ENCODE peak calls at places on chromosomes 6 and 20, in ten cellular contexts. F, M, K, P, L, V, U, B, I and W are unnamed samples.

GRCh38 chr6:37170273-37171140 is 555 bp downstream of the PIM1 start:
- DNase-seq in F (peak), M (peak), K (no peak), L (peak), V (no peak), I (peak), B (peak), P (peak), U (peak), W (peak)

GRCh38 chr20:61896058-61896961 is 169.4 kb downstream of the TAF4 start:
- DNase-seq in F (peak), M (no peak), B (peak), K (no peak), U (no peak), P (peak), V (no peak), L (peak), I (peak), W (peak)

GRCh38 chr6:140253096-140253495 is 878.6 kb upstream of the CITED2 start:
- DNase-seq in P (no peak), B (peak), U (no peak), V (no peak), I (no peak), K (no peak), M (no peak), L (peak), F (peak), W (no peak)

GRCh38 chr6:55963301-55963700 is 87.9 kb upstream of the BMP5 start:
- DNase-seq in M (no peak), P (peak), B (no peak), V (no peak), I (no peak), L (peak), K (no peak), U (no peak), F (peak), W (no peak)

GRCh38 chr6:2945069-2945452 is 26.3 kb downstream of the SERPINB6 start:
- DNase-seq in F (no peak), I (no peak), B (no peak), L (no peak), U (no peak), P (no peak), M (no peak), K (no peak), V (no peak), W (no peak)

GRCh38 chr6:121006024-121006423 is 328.3 kb downstream of the TBC1D32 start:
- DNase-seq in V (no peak), B (no peak), P (no peak), F (no peak), I (no peak), K (no peak), M (no peak), L (no peak), U (no peak), W (no peak)

GRCh38 chr6:55040102-55040848 is 134.0 kb upstream of the HCRTR2 start:
- DNase-seq in K (peak), I (no peak), B (peak), V (no peak), L (peak), P (no peak), M (no peak), U (no peak), F (peak), W (no peak)

GRCh38 chr6:56842602-56843475 is 112.1 kb upstream of the BEND6 start:
- DNase-seq in M (peak), K (no peak), B (peak), F (peak), V (no peak), I (no peak), P (peak), L (peak), U (no peak), W (peak)

GRCh38 chr6:84575264-84575663 is 189.1 kb downstream of the TBX18 start:
- DNase-seq in F (peak), U (no peak), K (no peak), B (no peak), P (no peak), I (no peak), M (no peak), L (peak), V (no peak), W (no peak)

GRCh38 chr20:40203032-40203431 is 486.0 kb downstream of the MAFB start:
- DNase-seq in B (no peak), I (no peak), U (no peak), V (no peak), F (no peak), M (no peak), L (no peak), K (no peak), P (no peak), W (no peak)

GRCh38 chr6:69791065-69791471 is 5.7 kb downstream of the LMBRD1 start:
- DNase-seq in U (no peak), F (no peak), P (no peak), L (peak), M (no peak), K (no peak), V (no peak), I (no peak), B (peak), W (no peak)

GRCh38 chr6:43856005-43856765 is 86.2 kb downstream of the VEGFA start:
- DNase-seq in I (peak), V (no peak), M (no peak), K (no peak), U (no peak), L (peak), B (peak), F (peak), P (no peak), W (no peak)

GRCh38 chr20:48445827-48446226 is 382.0 kb downstream of the PREX1 start:
- DNase-seq in B (no peak), I (no peak), F (no peak), P (no peak), L (no peak), V (no peak), K (no peak), M (no peak), U (no peak), W (no peak)

GRCh38 chr6:26029857-26030653 is 57.2 kb upstream of the HFE start:
- DNase-seq in F (no peak), P (no peak), L (no peak), K (no peak), B (no peak), V (no peak), I (no peak), M (no peak), U (no peak), W (no peak)

GRCh38 chr6:15312500-15312899 is 66.6 kb downstream of the JARID2 start:
- DNase-seq in K (no peak), L (peak), U (no peak), I (no peak), V (no peak), M (no peak), F (peak), B (peak), P (no peak), W (no peak)

GRCh38 chr20:25632940-25633790 is 9.4 kb upstream of the NANP start:
- DNase-seq in U (no peak), L (peak), K (no peak), I (no peak), M (no peak), F (no peak), V (no peak), P (no peak), B (peak), W (no peak)

GRCh38 chr6:79810153-79810806 is 137.1 kb downstream of the ELOVL4 start:
- DNase-seq in U (no peak), B (no peak), M (no peak), V (no peak), F (no peak), L (no peak), P (peak), I (no peak), K (no peak), W (peak)

GRCh38 chr20:51797357-51798025 is 4.8 kb downstream of the SALL4 start:
- DNase-seq in P (no peak), I (no peak), K (no peak), M (no peak), V (no peak), U (no peak), F (no peak), B (peak), L (no peak), W (no peak)

GRCh38 chr6:128882991-128883571 is at the start of gene LAMA2:
- DNase-seq in V (peak), F (peak), P (peak), I (peak), L (peak), K (peak), B (peak), M (peak), U (peak), W (peak)

GRCh38 chr6:169428532-169428931 is 174.9 kb upstream of the THBS2 start:
- DNase-seq in U (no peak), I (no peak), K (no peak), M (peak), F (peak), P (no peak), V (no peak), L (no peak), B (no peak), W (no peak)

GRCh38 chr20:48467622-48468021 is 360.2 kb downstream of the PREX1 start:
- DNase-seq in L (no peak), P (no peak), U (no peak), B (no peak), M (no peak), V (no peak), K (no peak), I (no peak), F (no peak), W (no peak)

GRCh38 chr20:4329232-4329631 is 313.9 kb upstream of the RNF24 start:
- DNase-seq in I (no peak), P (no peak), K (no peak), L (no peak), B (no peak), U (no peak), V (no peak), F (no peak), M (no peak), W (no peak)

GRCh38 chr6:165661416-165662001 is 1.5 kb downstream of the PDE10A start:
- DNase-seq in V (no peak), F (peak), L (no peak), K (no peak), M (no peak), I (no peak), U (no peak), B (peak), P (peak), W (peak)

GRCh38 chr6:163750436-163751031 is 336.0 kb downstream of the QKI start:
- DNase-seq in M (no peak), K (no peak), U (no peak), F (no peak), P (no peak), L (peak), B (no peak), V (no peak), I (no peak), W (no peak)

GRCh38 chr6:157774153-157775135 is 48.6 kb upstream of the SNX9 start:
- DNase-seq in I (no peak), F (peak), P (peak), M (peak), K (no peak), L (no peak), B (no peak), U (no peak), V (no peak), W (no peak)

GRCh38 chr6:96939019-96939805 is 14.7 kb downstream of the KLHL32 start:
- DNase-seq in V (no peak), I (no peak), L (peak), B (peak), K (no peak), U (no peak), M (no peak), F (peak), P (no peak), W (no peak)

GRCh38 chr6:152271681-152272464 is 365.3 kb downstream of the SYNE1 start:
- DNase-seq in V (no peak), F (peak), I (no peak), K (no peak), L (peak), P (no peak), U (no peak), B (peak), M (peak), W (no peak)

GRCh38 chr6:148203970-148204369 is 138.7 kb upstream of the SASH1 start:
- DNase-seq in F (peak), V (no peak), K (peak), U (no peak), M (no peak), P (no peak), I (no peak), B (peak), L (no peak), W (no peak)

GRCh38 chr6:148203281-148203925 is 139.2 kb upstream of the SASH1 start:
- DNase-seq in M (no peak), V (no peak), B (peak), P (no peak), U (no peak), I (no peak), L (no peak), F (peak), K (peak), W (no peak)

GRCh38 chr6:148211777-148212324 is 130.8 kb upstream of the SASH1 start:
- DNase-seq in M (no peak), K (no peak), P (no peak), F (no peak), L (no peak), U (no peak), V (no peak), B (no peak), I (no peak), W (no peak)

GRCh38 chr6:148212366-148212765 is 130.3 kb upstream of the SASH1 start:
- DNase-seq in I (no peak), L (no peak), M (no peak), P (no peak), U (no peak), V (no peak), F (no peak), B (no peak), K (no peak), W (no peak)

DNA sequence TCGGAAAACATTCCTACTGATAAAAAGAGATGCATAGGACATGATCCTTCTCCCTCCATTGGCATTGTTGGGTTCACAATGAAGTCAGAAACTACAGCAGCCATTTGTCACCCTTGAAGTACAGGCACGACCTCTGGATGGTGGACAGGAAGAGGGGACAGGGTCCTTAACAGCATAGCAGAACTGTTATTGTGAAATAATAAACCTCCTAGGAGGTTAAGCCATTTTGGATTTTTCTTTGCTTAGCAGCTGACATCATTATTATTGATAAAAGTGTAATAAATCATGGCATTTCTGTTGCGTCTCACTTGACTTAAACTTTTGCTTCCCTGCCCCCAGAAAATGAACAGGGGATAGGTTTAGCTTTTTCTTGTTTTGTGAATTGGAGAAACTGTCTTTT is 134.3 kb upstream of the SASH1 start:
- DNase-seq in F (no peak), B (no peak), P (no peak), V (no peak), K (no peak), U (no peak), M (no peak), L (no peak), I (no peak), W (no peak)
- TF ChIP-seq CTCF in F (no peak), B (no peak), P (no peak), V (no peak), K (no peak), U (no peak), M (no peak), L (no peak), I (no peak), W (no peak)

DNA sequence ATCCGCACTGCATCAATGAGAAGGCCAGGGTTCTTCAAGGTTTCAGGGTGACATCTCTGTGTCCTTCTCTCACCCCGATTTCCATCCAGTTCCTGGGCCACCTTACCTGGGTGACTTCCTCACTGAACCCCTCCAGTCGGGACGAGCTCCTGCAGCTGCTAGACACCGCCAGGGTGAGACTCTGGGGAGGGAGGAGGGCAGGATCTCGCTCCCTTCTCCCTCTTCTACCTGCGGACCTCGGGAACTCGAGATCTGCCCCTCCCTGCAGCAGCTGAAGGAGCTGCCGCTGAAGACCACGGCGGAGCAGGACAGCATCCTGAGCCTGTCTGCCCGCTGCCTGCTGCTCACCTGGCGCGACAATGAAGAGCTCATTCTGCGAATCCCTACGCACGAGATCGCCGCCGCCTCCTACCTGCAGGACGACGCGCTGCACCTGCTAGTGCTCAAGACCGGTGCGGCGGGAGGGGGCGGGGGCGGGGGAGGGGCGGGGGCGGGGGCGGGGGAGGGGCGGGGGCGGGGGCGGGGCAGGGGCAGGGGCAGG is 7.5 kb downstream of the CCM2L start:
- DNase-seq in P (peak), I (peak), M (no peak), U (peak), V (no peak), B (no peak), F (no peak), L (peak), K (no peak), W (no peak)
- TF ChIP-seq CTCF in P (peak), I (peak), M (no peak), U (no peak), V (no peak), B (no peak), F (no peak), L (peak), K (no peak), W (peak)

GRCh38 chr6:5113096-5113495 is 28.0 kb downstream of the PPP1R3G start:
- DNase-seq in M (no peak), F (no peak), V (no peak), L (no peak), P (no peak), U (no peak), B (no peak), K (no peak), I (no peak), W (no peak)

GRCh38 chr6:5116243-5116991 is 31.3 kb downstream of the PPP1R3G start:
- DNase-seq in P (no peak), L (no peak), M (no peak), V (no peak), U (no peak), F (no peak), K (no peak), B (peak), I (no peak), W (no peak)

GRCh38 chr6:5111626-5112025 is 26.5 kb downstream of the PPP1R3G start:
- DNase-seq in B (no peak), K (no peak), F (no peak), M (no peak), U (no peak), I (no peak), P (no peak), L (no peak), V (no peak), W (no peak)

GRCh38 chr6:5112065-5112799 is 27.1 kb downstream of the PPP1R3G start:
- DNase-seq in U (no peak), V (no peak), K (no peak), F (peak), B (peak), M (no peak), L (peak), I (no peak), P (no peak), W (no peak)

GRCh38 chr6:5115168-5115567 is 30.0 kb downstream of the PPP1R3G start:
- DNase-seq in V (no peak), K (no peak), M (no peak), B (peak), F (peak), L (no peak), U (no peak), I (no peak), P (no peak), W (no peak)
- TF ChIP-seq CTCF in V (no peak), K (peak), M (no peak), B (peak), F (peak), L (peak), U (no peak), I (no peak), P (no peak), W (peak)

DNA sequence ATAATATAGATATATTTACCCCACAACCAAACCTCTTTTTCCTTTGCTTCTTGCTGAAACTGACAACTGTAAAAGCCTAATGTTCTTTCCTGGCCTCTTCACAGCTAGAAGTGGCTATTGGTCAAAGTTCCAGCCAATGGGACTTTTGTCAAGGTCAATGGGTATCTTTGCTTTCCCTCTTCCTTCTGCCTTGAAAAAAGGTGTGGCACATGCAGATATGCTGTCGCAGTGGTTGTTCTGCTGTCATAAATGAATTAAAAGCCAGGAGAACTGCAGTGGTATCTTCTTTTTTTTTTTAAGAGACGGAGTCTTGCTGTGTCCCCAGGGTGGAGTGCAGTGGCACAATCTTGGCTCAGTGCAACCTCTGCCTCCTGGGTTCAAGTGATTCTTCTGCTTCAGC is 29.9 kb downstream of the MAN1A1 start:
- DNase-seq in F (no peak), P (no peak), B (no peak), K (no peak), U (no peak), L (no peak), V (no peak), I (no peak), M (no peak), W (no peak)
- TF ChIP-seq CTCF in F (no peak), P (no peak), B (no peak), K (no peak), U (no peak), L (no peak), V (no peak), I (no peak), M (no peak), W (no peak)

DNA sequence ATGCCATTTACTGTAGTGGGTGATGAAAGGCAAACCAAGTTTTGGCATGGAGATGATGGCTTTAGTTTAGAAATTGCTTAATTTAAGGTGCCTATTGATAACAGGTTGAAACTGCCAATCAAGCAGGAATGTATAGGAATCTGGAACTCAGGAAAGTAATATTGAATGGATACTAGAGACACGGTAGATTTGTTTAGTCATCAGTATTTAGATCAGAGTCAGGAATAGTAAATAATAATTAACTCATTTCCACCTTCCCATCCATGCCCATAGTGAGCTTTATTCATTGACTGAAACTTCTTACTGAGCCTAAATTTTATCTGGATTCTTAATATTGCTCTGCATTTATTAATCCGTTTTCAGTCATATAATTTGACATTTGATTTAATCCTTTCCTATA is 500.3 kb downstream of the NKAIN2 start:
- DNase-seq in M (no peak), U (no peak), B (no peak), L (no peak), F (no peak), I (no peak), K (no peak), V (no peak), P (no peak), W (no peak)
- TF ChIP-seq CTCF in M (no peak), U (no peak), B (no peak), L (no peak), F (no peak), I (no peak), K (no peak), V (no peak), P (no peak), W (no peak)

DNA sequence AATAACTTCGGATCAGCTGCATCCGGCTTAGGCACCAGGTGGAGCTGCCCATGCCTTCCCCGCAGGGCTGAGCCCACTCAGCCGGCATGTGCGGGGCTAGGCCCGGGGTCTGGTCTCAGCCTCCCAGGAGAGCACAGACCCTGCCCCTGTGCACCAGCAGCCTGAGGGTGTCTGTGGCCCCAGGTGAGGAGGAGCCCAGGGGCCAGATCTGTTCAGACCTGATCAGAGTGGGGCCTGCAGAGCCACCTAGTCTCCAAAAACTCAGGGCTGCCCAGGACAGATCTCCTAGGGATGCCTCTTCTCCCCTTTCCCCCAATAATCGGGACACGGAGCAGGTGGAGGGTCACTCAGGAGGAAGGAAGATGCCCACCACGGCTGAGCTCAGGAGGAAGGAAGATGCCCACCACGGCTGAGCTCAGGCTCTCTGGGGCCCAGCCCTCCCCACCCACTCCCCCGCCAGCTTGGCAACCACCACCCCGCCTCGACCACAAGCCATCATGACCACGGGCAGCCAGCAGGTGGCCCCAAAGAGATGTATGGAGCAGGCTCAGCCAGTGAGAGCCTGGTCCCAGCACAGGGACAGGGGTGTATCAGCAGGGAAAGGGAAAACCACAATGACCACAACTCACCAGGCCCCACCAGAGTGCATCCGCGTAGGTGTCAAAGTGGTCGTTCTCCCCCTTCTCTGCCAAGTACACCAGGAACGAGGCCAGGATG is 30.5 kb downstream of the KCNQ2 start:
- DNase-seq in B (peak), F (peak), L (peak), I (peak), K (no peak), U (no peak), M (no peak), P (peak), V (no peak), W (peak)
- TF ChIP-seq CTCF in B (peak), F (peak), L (peak), I (no peak), K (peak), U (no peak), M (no peak), P (peak), V (no peak), W (peak)